ENCODE peak calls at places on chromosomes 12 and 14, in nine cellular contexts. D, Y, C, O, T, F, E, P and X are unnamed samples.

GRCh38 chr12:74977832-74978481 is 231.7 kb downstream of the KCNC2 start:
- DNase-seq in T (no peak), O (no peak), Y (no peak), P (no peak), C (no peak), E (no peak), F (no peak), D (no peak), X (no peak)

GRCh38 chr12:109777544-109777943 is 55.7 kb downstream of the TRPV4 start:
- DNase-seq in Y (no peak), D (peak; percentile 10), C (peak; percentile 13), T (peak; percentile 28), F (no peak), E (peak; percentile 43), O (peak; percentile 17), P (peak; percentile 26), X (peak; percentile 91)

GRCh38 chr14:57526942-57527341 is 33.3 kb upstream of the CCDC198 start:
- DNase-seq in Y (no peak), T (no peak), E (peak; percentile 32), C (no peak), P (no peak), O (no peak), F (no peak), D (no peak), X (peak; percentile 32)

GRCh38 chr14:101506211-101506920 is 54.9 kb upstream of the DIO3 start:
- DNase-seq in T (no peak), F (no peak), D (no peak), C (no peak), Y (peak; percentile 70), P (no peak), O (no peak), E (no peak), X (no peak)

GRCh38 chr12:6310771-6311610 is 509 bp downstream of the PLEKHG6 start:
- DNase-seq in Y (no peak), P (no peak), F (no peak), O (no peak), D (no peak), T (no peak), C (no peak), E (no peak), X (no peak)

GRCh38 chr12:50283924-50284236 is 560 bp upstream of the LIMA1 start:
- DNase-seq in Y (no peak), F (no peak), C (no peak), P (no peak), T (no peak), O (no peak), E (peak; percentile 2), D (no peak), X (no peak)

GRCh38 chr12:69898236-69898635 is 73.2 kb downstream of the MYRFL start:
- DNase-seq in F (no peak), P (peak; percentile 22), O (no peak), C (no peak), E (no peak), Y (no peak), D (peak; percentile 46), T (no peak), X (no peak)

GRCh38 chr12:45695035-45695434 is 34.5 kb upstream of the ARID2 start:
- DNase-seq in T (no peak), F (no peak), C (no peak), D (peak; percentile 11), Y (no peak), O (no peak), E (no peak), P (peak; percentile 59), X (no peak)

GRCh38 chr12:124720019-124720686 is 143.5 kb downstream of the SCARB1 start:
- DNase-seq in C (no peak), P (peak; percentile 71), Y (no peak), T (no peak), F (no peak), E (no peak), D (peak; percentile 82), O (no peak), X (no peak)

GRCh38 chr12:117155278-117156060 is 34.8 kb downstream of the FBXO21 start:
- DNase-seq in O (peak; percentile 68), D (peak; percentile 11), Y (no peak), P (peak; percentile 41), F (no peak), T (peak; percentile 83), E (peak; percentile 89), C (peak; percentile 57), X (peak; percentile 90)

GRCh38 chr12:88194868-88195267 is 52.8 kb downstream of the TMTC3 start:
- DNase-seq in T (no peak), E (no peak), C (no peak), Y (no peak), P (no peak), D (no peak), O (no peak), F (no peak), X (no peak)

GRCh38 chr14:101068958-101069549 is 165.5 kb upstream of the RTL1 start:
- DNase-seq in F (no peak), C (no peak), Y (peak; percentile 45), P (no peak), D (no peak), E (no peak), T (no peak), O (no peak), X (no peak)

GRCh38 chr12:31517994-31518393 is 72.9 kb downstream of the DENND5B start:
- DNase-seq in D (peak; percentile 60), P (peak; percentile 63), T (no peak), C (no peak), Y (no peak), O (no peak), F (no peak), E (peak; percentile 7), X (no peak)

GRCh38 chr14:32473476-32473875 is 144.4 kb downstream of the AKAP6 start:
- DNase-seq in D (no peak), O (no peak), Y (no peak), F (peak; percentile 84), E (no peak), P (no peak), C (no peak), T (no peak), X (no peak)

GRCh38 chr12:124487065-124487833 is 80.2 kb downstream of the NCOR2 start:
- DNase-seq in O (no peak), F (no peak), C (no peak), Y (no peak), E (peak; percentile 88), T (no peak), P (peak; percentile 83), D (no peak), X (no peak)

GRCh38 chr14:29548948-29549370 is 378.7 kb downstream of the PRKD1 start:
- DNase-seq in D (peak; percentile 77), P (peak; percentile 68), O (no peak), E (peak; percentile 60), F (no peak), T (no peak), Y (no peak), C (no peak), X (peak; percentile 45)

GRCh38 chr14:36690301-36691020 is 28.8 kb downstream of the PAX9 start:
- DNase-seq in T (no peak), O (no peak), P (no peak), E (no peak), D (peak; percentile 6), C (no peak), F (no peak), Y (no peak), X (no peak)

GRCh38 chr12:74031045-74031444 is 506.6 kb upstream of the ATXN7L3B start:
- DNase-seq in P (no peak), C (no peak), E (no peak), T (no peak), O (no peak), Y (no peak), D (no peak), F (no peak), X (no peak)

GRCh38 chr14:94398536-94398935 is 10.1 kb upstream of the SERPINA1 start:
- DNase-seq in E (no peak), P (no peak), C (no peak), F (no peak), O (no peak), Y (no peak), D (no peak), T (no peak), X (no peak)

GRCh38 chr14:102591372-102591943 is 991 bp upstream of the RCOR1 start:
- DNase-seq in F (peak; percentile 43), T (no peak), Y (peak; percentile 79), O (peak; percentile 29), P (peak; percentile 40), D (peak; percentile 29), C (peak; percentile 30), E (peak; percentile 50), X (no peak)

GRCh38 chr14:102086346-102086971 is 385 bp downstream of the HSP90AA1 start:
- DNase-seq in F (no peak), T (peak; percentile 68), C (peak; percentile 61), Y (no peak), E (peak; percentile 64), D (peak; percentile 68), P (peak; percentile 82), O (peak; percentile 64), X (no peak)

GRCh38 chr14:105427412-105427811 is 7.8 kb downstream of the MTA1 start:
- DNase-seq in C (no peak), T (no peak), F (no peak), O (no peak), D (no peak), Y (no peak), E (no peak), P (no peak), X (no peak)

GRCh38 chr12:102351326-102351725 is 129.0 kb downstream of the IGF1 start:
- DNase-seq in Y (no peak), C (no peak), T (no peak), F (no peak), E (no peak), D (no peak), P (no peak), O (no peak), X (no peak)

GRCh38 chr12:102356690-102357089 is 123.7 kb downstream of the IGF1 start:
- DNase-seq in O (no peak), E (no peak), F (no peak), D (no peak), T (no peak), C (no peak), P (no peak), Y (no peak), X (no peak)
- H3K4me3 ChIP-seq in O (no peak overlapping the region), E (no peak overlapping the region), F (no peak overlapping the region), D (no peak overlapping the region), T (no peak overlapping the region), C (no peak overlapping the region), P (no peak overlapping the region), Y (no peak overlapping the region), X (no peak overlapping the region)

GRCh38 chr14:81302613-81303012 is 81.9 kb upstream of the GTF2A1 start:
- DNase-seq in O (no peak), T (no peak), P (no peak), C (no peak), E (no peak), D (no peak), F (no peak), Y (no peak), X (peak; percentile 37)
- H3K4me3 ChIP-seq in O (no peak overlapping the region), T (no peak overlapping the region), P (no peak overlapping the region), C (no peak overlapping the region), E (no peak overlapping the region), D (no peak overlapping the region), F (no peak overlapping the region), Y (no peak overlapping the region), X (no peak overlapping the region)

GRCh38 chr14:23617539-23617938 is 18.6 kb upstream of the DHRS2 start:
- DNase-seq in O (no peak), F (no peak), P (no peak), Y (no peak), E (no peak), C (no peak), D (no peak), T (no peak), X (no peak)
- H3K4me3 ChIP-seq in O (no peak overlapping the region), F (no peak overlapping the region), P (no peak overlapping the region), Y (no peak overlapping the region), E (no peak overlapping the region), C (no peak overlapping the region), D (no peak overlapping the region), T (no peak overlapping the region), X (no peak overlapping the region)

GRCh38 chr12:115599251-115599811 is 678.2 kb downstream of the MED13L start:
- DNase-seq in O (no peak), D (no peak), P (no peak), Y (no peak), F (no peak), E (no peak), T (no peak), C (no peak), X (no peak)
- H3K4me3 ChIP-seq in O (no peak overlapping the region), D (no peak overlapping the region), P (no peak overlapping the region), Y (peak overlapping the region; percentile 61), F (no peak overlapping the region), E (no peak overlapping the region), T (no peak overlapping the region), C (no peak overlapping the region), X (no peak overlapping the region)